ENCODE peak calls at places on chromosome 20, in seven cellular contexts. Y is mammary epithelial cell, L is breast epithelium, H is HCT116, E is IMR-90, X is cardiac muscle cell, S is uterus. O is an unnamed sample. For H3K9me3 and H3K4me1, the result is how much of the 10 kb centered on the place peaks cover.

GRCh38 chr20:8633366-8633765 is 435.5 kb upstream of the PLCB4 start:
- DNase-seq in Y (no peak), L (no peak), H (no peak), E (peak), X (no peak), S (no peak), O (no peak)

GRCh38 chr20:59163641-59164530 is at the start of gene ZNF831:
- DNase-seq in Y (no peak), L (no peak), H (no peak), E (no peak), X (no peak), S (no peak), O (no peak)

GRCh38 chr20:48126227-48126740 is 341.0 kb upstream of the SULF2 start:
- DNase-seq in Y (no peak), L (no peak), H (no peak), E (no peak), X (peak), S (no peak), O (no peak)

GRCh38 chr20:58097943-58098342 is 130.5 kb downstream of the ANKRD60 start:
- DNase-seq in Y (no peak), L (no peak), H (no peak), E (no peak), X (no peak), S (no peak), O (no peak)

GRCh38 chr20:2399390-2399789 is 18.7 kb downstream of the TGM6 start:
- DNase-seq in Y (no peak), L (no peak), H (no peak), E (no peak), X (no peak), S (no peak), O (no peak)

GRCh38 chr20:5719861-5720401 is 30.3 kb upstream of the SHLD1 start:
- DNase-seq in Y (peak), L (no peak), H (no peak), E (peak), X (no peak), S (no peak), O (no peak)

GRCh38 chr20:20897922-20898321 is 185.5 kb upstream of the RALGAPA2 start:
- DNase-seq in Y (no peak), L (no peak), H (no peak), E (no peak), X (no peak), S (no peak), O (no peak)

GRCh38 chr20:16944753-16945152 is 196.6 kb downstream of the OTOR start:
- DNase-seq in Y (no peak), L (no peak), H (no peak), E (no peak), X (no peak), S (no peak), O (no peak)

GRCh38 chr20:5835234-5835845 is 85.1 kb downstream of the SHLD1 start:
- DNase-seq in Y (peak), L (no peak), H (no peak), E (peak), X (no peak), S (no peak), O (no peak)

GRCh38 chr20:63942250-63943006 is 13.8 kb downstream of the UCKL1 start:
- DNase-seq in Y (peak), L (no peak), H (no peak), E (peak), X (peak), S (peak), O (no peak)

GRCh38 chr20:4522310-4522709 is 199.4 kb upstream of the PRND start:
- DNase-seq in Y (no peak), L (no peak), H (no peak), E (no peak), X (no peak), S (no peak), O (no peak)

GRCh38 chr20:36461600-36462439 is 79.5 kb upstream of the MYL9 start:
- DNase-seq in Y (peak), L (peak), H (no peak), E (peak), X (peak), S (peak), O (no peak)

GRCh38 chr20:53738945-53739798 is 145.5 kb upstream of the ZNF217 start:
- DNase-seq in Y (no peak), L (no peak), H (no peak), E (no peak), X (no peak), S (no peak), O (no peak)

GRCh38 chr20:48983423-48984400 is 62.2 kb downstream of the ARFGEF2 start:
- DNase-seq in Y (peak), L (no peak), H (no peak), E (peak), X (no peak), S (peak), O (peak)

GRCh38 chr20:22490287-22491187 is 93.8 kb downstream of the FOXA2 start:
- DNase-seq in Y (no peak), L (no peak), H (no peak), E (no peak), X (peak), S (no peak), O (no peak)

GRCh38 chr20:4925842-4926530 is 75.3 kb downstream of the SLC23A2 start:
- DNase-seq in Y (peak), L (no peak), H (no peak), E (peak), X (no peak), S (peak), O (no peak)

GRCh38 chr20:43914697-43915208 is at the start of gene TOX2:
- DNase-seq in Y (no peak), L (no peak), H (no peak), E (no peak), X (peak), S (no peak), O (no peak)

GRCh38 chr20:46998497-46999190 is 104.0 kb downstream of the EYA2 start:
- DNase-seq in Y (no peak), L (no peak), H (no peak), E (no peak), X (peak), S (no peak), O (no peak)

GRCh38 chr20:18019068-18019467 is 38.6 kb downstream of the OVOL2 start:
- DNase-seq in Y (no peak), L (no peak), H (no peak), E (peak), X (no peak), S (no peak), O (no peak)

GRCh38 chr20:17822039-17822438 is 122.3 kb downstream of the BANF2 start:
- DNase-seq in Y (no peak), L (no peak), H (no peak), E (peak), X (no peak), S (peak), O (no peak)

GRCh38 chr20:46122071-46122470 is 4.0 kb downstream of the CD40 start:
- DNase-seq in Y (peak), L (no peak), H (no peak), E (peak), X (no peak), S (no peak), O (no peak)

GRCh38 chr20:36017034-36017951 is 48.9 kb downstream of the CNBD2 start:
- DNase-seq in Y (no peak), L (no peak), H (no peak), E (peak), X (no peak), S (peak), O (no peak)

GRCh38 chr20:9583151-9583550 is 68.8 kb downstream of the LAMP5 start:
- DNase-seq in Y (no peak), L (no peak), H (no peak), E (no peak), X (no peak), S (no peak), O (no peak)

GRCh38 chr20:32764000-32764960 is 2.1 kb downstream of the DNMT3B start:
- DNase-seq in Y (no peak), L (no peak), H (no peak), E (no peak), X (no peak), S (no peak), O (no peak)

GRCh38 chr20:59042796-59043621 is 423 bp upstream of the PRELID3B start:
- DNase-seq in Y (peak), L (peak), H (peak), E (peak), X (peak), S (peak), O (peak)

GRCh38 chr20:21166801-21167200 is 40.9 kb downstream of the KIZ start:
- DNase-seq in Y (no peak), L (no peak), H (no peak), E (no peak), X (no peak), S (no peak), O (no peak)

GRCh38 chr20:49999329-49999728 is 16.5 kb downstream of the SNAI1 start:
- DNase-seq in Y (no peak), L (no peak), H (no peak), E (no peak), X (no peak), S (no peak), O (no peak)

GRCh38 chr20:50284811-50285375 is 94.3 kb downstream of the CEBPB start:
- DNase-seq in Y (no peak), L (no peak), H (no peak), E (no peak), X (peak), S (peak), O (no peak)

GRCh38 chr20:61842011-61842410 is 223.7 kb downstream of the TAF4 start:
- DNase-seq in Y (no peak), L (no peak), H (no peak), E (no peak), X (peak), S (no peak), O (no peak)

GRCh38 chr20:49671429-49671828 is 42.2 kb downstream of the B4GALT5 start:
- DNase-seq in Y (no peak), L (no peak), H (no peak), E (no peak), X (no peak), S (no peak), O (no peak)

GRCh38 chr20:20680991-20681508 is 31.4 kb downstream of the RALGAPA2 start:
- DNase-seq in Y (no peak), L (no peak), H (no peak), E (no peak), X (no peak), S (no peak), O (no peak)

GRCh38 chr20:59678951-59679350 is 74.6 kb downstream of the PHACTR3 start:
- DNase-seq in Y (no peak), L (no peak), H (no peak), E (no peak), X (no peak), S (no peak), O (no peak)

GRCh38 chr20:50919567-50919966 is 11.7 kb downstream of the ADNP start:
- DNase-seq in Y (peak), L (no peak), H (no peak), E (peak), X (no peak), S (peak), O (peak)

GRCh38 chr20:62358728-62359490 is 8.2 kb downstream of the LAMA5 start:
- DNase-seq in Y (no peak), L (no peak), H (no peak), E (no peak), X (no peak), S (no peak), O (no peak)

GRCh38 chr20:50578778-50579165 is 68.6 kb downstream of the PTPN1 start:
- DNase-seq in Y (no peak), L (no peak), H (no peak), E (no peak), X (no peak), S (no peak), O (no peak)

GRCh38 chr20:38924718-38925117 is 1.5 kb upstream of the FAM83D start:
- DNase-seq in Y (no peak), L (no peak), H (no peak), E (no peak), X (no peak), S (no peak), O (no peak)

GRCh38 chr20:58447733-58448391 is 58.8 kb downstream of the VAPB start:
- DNase-seq in Y (peak), L (no peak), H (peak), E (peak), X (peak), S (no peak), O (no peak)

GRCh38 chr20:55213653-55214052 is 738.3 kb downstream of the DOK5 start:
- DNase-seq in Y (no peak), L (no peak), H (no peak), E (no peak), X (no peak), S (no peak), O (no peak)

GRCh38 chr20:55211481-55211880 is 736.1 kb downstream of the DOK5 start:
- DNase-seq in Y (peak), L (no peak), H (no peak), E (no peak), X (no peak), S (no peak), O (peak)

DNA sequence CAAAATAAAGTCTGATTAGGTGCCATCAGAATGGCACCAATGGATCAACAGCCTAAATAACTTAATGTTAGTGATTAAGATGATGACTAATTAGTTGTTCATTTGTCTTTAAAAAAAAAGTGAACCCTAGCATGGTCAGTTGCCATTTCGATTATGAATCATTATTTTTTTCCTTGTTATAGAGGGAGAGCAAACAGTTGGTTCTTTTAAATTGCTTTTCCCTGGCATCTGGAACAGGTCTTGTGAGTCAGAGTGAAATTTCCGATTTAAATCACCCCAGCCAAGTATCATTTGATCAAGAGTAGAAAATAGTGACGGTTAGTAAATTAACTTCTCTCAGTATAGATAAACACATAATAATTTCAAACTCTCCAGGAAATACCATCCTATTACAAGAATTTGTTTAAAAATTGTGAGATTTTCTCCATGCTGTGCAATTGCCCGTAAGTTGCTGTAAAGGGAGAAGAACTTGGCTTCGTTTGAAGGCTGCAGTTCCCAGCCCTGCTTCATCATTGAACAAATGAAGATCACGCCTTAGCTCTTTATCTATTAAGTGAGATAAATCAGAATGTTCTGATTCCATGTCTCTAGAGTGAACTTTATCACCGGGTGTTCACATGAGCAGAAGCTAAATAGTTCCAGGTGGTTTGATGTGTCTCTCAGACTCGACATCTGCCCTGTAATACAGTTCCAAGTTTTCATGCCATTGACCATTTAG is 741.3 kb downstream of the DOK5 start:
- DNase-seq in Y (peak), L (no peak), H (no peak), E (no peak), X (no peak), S (no peak), O (peak)
- H3K9me3 ChIP-seq in Y (under half), L (under half), H (under half), E (under half), X (under half), S (under half), O (under half)

DNA sequence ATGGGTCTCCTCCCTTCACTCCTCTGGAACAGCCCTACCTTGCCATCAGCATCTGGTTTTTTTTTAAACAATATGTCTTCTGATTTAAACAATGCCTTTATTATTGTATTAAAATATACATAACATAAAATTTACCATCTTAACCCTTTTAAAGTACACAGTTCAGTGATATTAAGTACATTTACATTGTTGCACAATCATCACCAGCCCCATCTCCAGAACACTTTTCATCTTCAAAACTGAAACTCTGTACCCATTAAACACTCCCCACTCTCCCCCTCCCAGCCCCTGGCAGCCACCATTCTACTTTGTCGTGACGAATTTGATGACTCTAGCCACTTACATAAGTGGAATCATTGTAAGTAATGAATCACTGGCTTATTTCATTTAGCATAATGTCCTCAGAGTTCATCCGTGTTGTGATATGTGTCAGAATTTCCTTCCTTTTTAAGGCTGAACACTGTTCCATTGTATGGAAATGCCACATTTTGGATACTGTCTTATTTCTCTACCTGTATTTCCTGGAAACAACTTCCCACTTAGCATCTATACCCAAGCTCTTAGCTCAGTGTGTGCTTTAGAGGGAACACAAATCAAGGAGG is 28.7 kb upstream of the GGTLC1 start:
- DNase-seq in Y (peak), L (no peak), H (no peak), E (no peak), X (no peak), S (no peak), O (no peak)
- H3K4me1 ChIP-seq in Y (under half), L (under half), H (under half), E (under half), X (under half), S (under half), O (under half)

GRCh38 chr20:600736-601135 is 9.4 kb downstream of the TCF15 start:
- DNase-seq in Y (no peak), L (no peak), H (no peak), E (no peak), X (no peak), S (no peak), O (no peak)

GRCh38 chr20:603116-603640 is 6.9 kb downstream of the TCF15 start:
- DNase-seq in Y (no peak), L (peak), H (no peak), E (no peak), X (no peak), S (no peak), O (no peak)

GRCh38 chr20:600141-600540 is 10.0 kb downstream of the TCF15 start:
- DNase-seq in Y (no peak), L (no peak), H (no peak), E (no peak), X (no peak), S (no peak), O (no peak)

GRCh38 chr20:605237-605636 is 4.9 kb downstream of the TCF15 start:
- DNase-seq in Y (no peak), L (no peak), H (no peak), E (no peak), X (no peak), S (no peak), O (no peak)

DNA sequence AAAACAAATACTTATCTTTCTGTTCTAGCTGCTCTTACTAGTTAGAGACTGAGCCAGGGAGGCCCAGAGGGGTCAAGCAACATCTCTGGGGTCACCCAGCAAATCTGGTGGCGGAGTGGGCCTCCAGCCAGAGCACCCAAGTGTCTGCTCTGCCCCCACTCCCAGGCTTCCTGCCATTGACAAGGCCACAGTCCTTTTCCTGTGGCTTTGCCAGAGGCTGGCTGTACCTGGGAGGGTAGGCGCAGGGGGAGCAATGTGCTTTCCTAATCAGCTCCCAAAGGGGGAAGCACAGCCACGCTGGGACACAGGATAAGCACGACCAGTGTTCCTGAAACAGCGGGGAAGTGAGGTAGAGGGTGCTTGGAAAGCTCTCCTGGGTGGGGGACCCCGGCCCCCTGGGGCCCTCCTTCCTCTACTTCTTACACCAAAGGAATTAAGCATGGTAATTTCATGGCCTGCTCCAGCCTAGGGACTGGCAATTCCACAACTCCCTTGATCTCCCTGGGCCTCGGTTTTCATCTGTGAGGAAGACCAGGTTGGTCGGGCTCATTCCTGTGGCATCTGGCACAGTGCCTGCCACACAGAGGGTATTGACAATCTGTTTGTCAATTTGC is 7.6 kb downstream of the TCF15 start:
- DNase-seq in Y (no peak), L (no peak), H (no peak), E (no peak), X (no peak), S (no peak), O (no peak)
- TF ChIP-seq CTCF in Y (no peak), L (no peak), H (no peak), E (no peak), X (no peak), S (no peak), O (no peak)

GRCh38 chr20:25353754-25354705 is 36.6 kb downstream of the ABHD12 start:
- DNase-seq in Y (peak), L (no peak), H (no peak), E (no peak), X (no peak), S (no peak), O (no peak)
- H3K9me3 ChIP-seq in Y (under half), L (under half), H (under half), E (under half), X (under half), S (under half), O (under half)

GRCh38 chr20:41143354-41143753 is 6.0 kb downstream of the PLCG1 start:
- DNase-seq in Y (no peak), L (no peak), H (no peak), E (no peak), X (no peak), S (no peak), O (no peak)
- H3K4me1 ChIP-seq in Y (under half), L (under half), H (under half), E (under half), X (under half), S (under half), O (under half)

O was measured in keratinocyte.